ENCODE peak calls at places on chromosomes 5 and 9, in four cellular contexts. U is T-helper 1 cell; V is stimulated activated CD8-positive, alpha-beta memory T cell treated with anti-CD3 and anti-CD28 coated beads, Interleukin-4, amount 100 ng/mL, for 1 hour; C is activated T-cell treated with anti-CD3 and anti-CD28 coated beads, Interleukin-2, amount 50 U/mL, for 1 hour. W is an unnamed sample.

GRCh38 chr5:85249204-85249603 is 864.5 kb upstream of the EDIL3 start:
- DNase-seq in V (no peak), U (no peak), C (no peak), W (no peak)

GRCh38 chr9:83582026-83582425 is 40.9 kb upstream of the IDNK start:
- DNase-seq in V (no peak), C (no peak), U (no peak), W (no peak)

GRCh38 chr9:114653556-114654159 is 3.9 kb downstream of the TEX53 start:
- DNase-seq in V (peak; percentile 65), C (peak; percentile 72), U (peak; percentile 74), W (peak; percentile 73)

GRCh38 chr5:124747770-124748686 is 1.6 kb upstream of the ZNF608 start:
- DNase-seq in V (no peak), U (no peak), C (no peak), W (peak; percentile 47)

GRCh38 chr9:134661791-134662142 is 20.2 kb downstream of the COL5A1 start:
- DNase-seq in C (no peak), U (no peak), V (no peak), W (no peak)

GRCh38 chr5:73997936-73998335 is 371.9 kb downstream of the ARHGEF28 start:
- DNase-seq in V (no peak), U (no peak), C (no peak), W (no peak)

GRCh38 chr5:75031366-75031765 is 21.0 kb downstream of the GCNT4 start:
- DNase-seq in U (no peak), C (no peak), V (no peak), W (no peak)

GRCh38 chr5:91848453-91848852 is 465.3 kb upstream of the ARRDC3 start:
- DNase-seq in U (no peak), C (no peak), V (no peak), W (peak; percentile 89)

GRCh38 chr5:85484982-85485574 is 1100.4 kb upstream of the EDIL3 start:
- DNase-seq in V (no peak), U (no peak), C (no peak), W (no peak)

GRCh38 chr5:172110921-172111873 is 76.8 kb downstream of the STK10 start:
- DNase-seq in C (peak; percentile 71), V (peak; percentile 55), U (peak; percentile 47), W (peak; percentile 78)

GRCh38 chr5:78964889-78965288 is 20.2 kb downstream of the ARSB start:
- DNase-seq in U (no peak), C (no peak), V (no peak), W (peak; percentile 66)

GRCh38 chr9:77464591-77465125 is 183.5 kb downstream of the GNA14 start:
- DNase-seq in U (no peak), V (no peak), C (no peak), W (peak; percentile 59)

GRCh38 chr5:149429839-149430721 is 51.0 kb upstream of the IL17B start:
- DNase-seq in U (no peak), C (no peak), V (no peak), W (no peak)

GRCh38 chr5:1899201-1899600 is 16.5 kb upstream of the IRX4 start:
- DNase-seq in C (no peak), V (no peak), U (no peak), W (no peak)

GRCh38 chr5:151483176-151483575 is 35.8 kb downstream of the SLC36A1 start:
- DNase-seq in C (no peak), V (no peak), U (no peak), W (no peak)

GRCh38 chr5:169350016-169350415 is 49.1 kb upstream of the SLIT3 start:
- DNase-seq in C (no peak), V (no peak), U (no peak), W (peak; percentile 83)

GRCh38 chr9:37471942-37472679 is 6.9 kb upstream of the ZBTB5 start:
- DNase-seq in C (no peak), U (no peak), V (no peak), W (peak; percentile 94)

GRCh38 chr9:4012446-4012845 is 287.4 kb downstream of the GLIS3 start:
- DNase-seq in V (no peak), U (no peak), C (no peak), W (no peak)

GRCh38 chr5:72556351-72557146 is 49.3 kb upstream of the ZNF366 start:
- DNase-seq in C (no peak), U (no peak), V (no peak), W (peak; percentile 18)

GRCh38 chr5:53052499-53052898 is 57.1 kb downstream of the MOCS2 start:
- DNase-seq in C (no peak), V (no peak), U (no peak), W (no peak)

GRCh38 chr9:36025751-36026150 is 11.0 kb upstream of the RECK start:
- DNase-seq in C (no peak), V (no peak), U (no peak), W (no peak)

GRCh38 chr9:112361602-112362001 is 18.3 kb upstream of the HSDL2 start:
- DNase-seq in U (no peak), C (no peak), V (no peak), W (no peak)

GRCh38 chr5:14142202-14142855 is 813 bp upstream of the TRIO start:
- DNase-seq in V (no peak), U (no peak), C (no peak), W (no peak)

GRCh38 chr5:34410411-34411139 is 245.6 kb upstream of the RAI14 start:
- DNase-seq in V (no peak), C (no peak), U (no peak), W (no peak)

GRCh38 chr5:149268928-149269557 is 2.6 kb upstream of the AFAP1L1 start:
- DNase-seq in C (no peak), V (no peak), U (no peak), W (peak; percentile 69)

GRCh38 chr5:174294891-174295620 is 249.6 kb downstream of the NSG2 start:
- DNase-seq in U (no peak), C (no peak), V (no peak), W (no peak)

GRCh38 chr5:133295520-133295919 is 243.7 kb downstream of the HSPA4 start:
- DNase-seq in C (no peak), U (no peak), V (no peak), W (no peak)

W was measured in H4.